ENCODE peak calls at places on chromosomes 6 and 20, in five cellular contexts. J is neural progenitor cell, O is HCT116, F is PC-3, P is SK-N-SH. W is an unnamed sample.
A peak's percentile ranks its signal among the peaks of the same experiment; 100 is the strongest.

GRCh38 chr6:167799033-167799933 is 27.4 kb upstream of the AFDN start:
- DNase-seq in J (no peak), O (no peak), F (no peak), P (peak; percentile 85), W (no peak)

GRCh38 chr6:149170564-149171452 is 146.7 kb upstream of the TAB2 start:
- DNase-seq in J (no peak), O (no peak), F (no peak), P (peak; percentile 47), W (no peak)

GRCh38 chr6:16654703-16655102 is 106.6 kb downstream of the ATXN1 start:
- DNase-seq in J (no peak), O (no peak), F (no peak), P (no peak), W (peak; percentile 31)

GRCh38 chr20:51023617-51024155 is 779 bp upstream of the KCNG1 start:
- DNase-seq in J (no peak), O (no peak), F (no peak), P (no peak), W (no peak)

GRCh38 chr6:157800420-157801237 is 22.4 kb upstream of the SNX9 start:
- DNase-seq in J (no peak), O (no peak), F (peak; percentile 57), P (no peak), W (peak; percentile 24)

GRCh38 chr6:71220466-71220865 is 68.1 kb upstream of the OGFRL1 start:
- DNase-seq in J (no peak), O (no peak), F (no peak), P (no peak), W (no peak)

GRCh38 chr6:110590821-110591351 is 114.5 kb upstream of the SLC22A16 start:
- DNase-seq in J (no peak), O (no peak), F (no peak), P (no peak), W (no peak)

GRCh38 chr6:170272341-170273065 is 18.4 kb downstream of the DLL1 start:
- DNase-seq in J (no peak), O (no peak), F (no peak), P (no peak), W (no peak)

GRCh38 chr6:117440558-117441525 is 15.1 kb upstream of the ROS1 start:
- DNase-seq in J (no peak), O (no peak), F (peak; percentile 89), P (no peak), W (no peak)

GRCh38 chr6:158939255-158940170 is 60.5 kb downstream of the RSPH3 start:
- DNase-seq in J (peak; percentile 21), O (no peak), F (no peak), P (no peak), W (no peak)
- TF ChIP-seq EZH2phosphoT487 in J (no peak), O (no peak), F (no peak), P (no peak), W (no peak)

GRCh38 chr6:8494730-8495129 is 59.4 kb upstream of the SLC35B3 start:
- DNase-seq in J (no peak), O (no peak), F (no peak), P (no peak), W (peak; percentile 89)

GRCh38 chr6:8499540-8499939 is 64.2 kb upstream of the SLC35B3 start:
- DNase-seq in J (peak; percentile 34), O (peak; percentile 13), F (peak; percentile 51), P (peak; percentile 2), W (no peak)
- TF ChIP-seq CTCF in J (peak; percentile 76), O (peak; percentile 33), F (peak; percentile 70), P (peak; percentile 31), W (peak; percentile 47)

GRCh38 chr6:161232467-161232866 is 41.4 kb downstream of the AGPAT4 start:
- DNase-seq in J (no peak), O (no peak), F (no peak), P (no peak), W (no peak)

GRCh38 chr6:161233986-161234620 is 39.8 kb downstream of the AGPAT4 start:
- DNase-seq in J (no peak), O (peak; percentile 13), F (peak; percentile 75), P (peak; percentile 32), W (no peak)

GRCh38 chr6:161238076-161238869 is 35.6 kb downstream of the AGPAT4 start:
- DNase-seq in J (no peak), O (no peak), F (no peak), P (no peak), W (no peak)

GRCh38 chr6:161237176-161237575 is 36.7 kb downstream of the AGPAT4 start:
- DNase-seq in J (no peak), O (no peak), F (no peak), P (no peak), W (no peak)

DNA sequence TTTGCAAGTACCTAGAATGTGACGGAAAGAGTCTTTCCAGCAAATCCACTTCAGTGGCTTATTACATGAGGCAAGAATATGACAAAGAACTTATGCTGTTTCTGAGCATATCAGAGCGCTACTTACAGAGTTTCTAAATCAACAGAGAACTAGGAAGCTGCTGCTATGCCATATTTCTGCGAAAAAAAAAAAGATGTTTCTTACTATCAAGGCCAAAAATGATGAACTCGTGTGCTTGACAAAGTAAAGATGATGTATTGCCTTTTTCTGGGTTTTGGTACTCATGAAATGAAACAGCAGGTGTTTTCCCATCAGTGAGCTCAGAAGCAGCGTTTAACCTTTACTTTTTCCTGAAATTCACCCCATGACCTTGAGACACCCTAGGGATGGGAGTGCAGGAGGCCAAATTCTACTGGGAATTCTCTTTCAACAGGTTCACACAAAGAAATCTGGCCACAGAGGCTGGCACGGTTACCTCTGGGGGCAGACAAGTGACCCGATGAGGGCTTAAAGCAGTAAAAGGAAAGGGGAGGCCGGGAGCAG is 37.7 kb downstream of the AGPAT4 start:
- DNase-seq in J (no peak), O (no peak), F (no peak), P (no peak), W (no peak)
- H3K9ac ChIP-seq in J (no peak overlapping the region), O (no peak overlapping the region), F (no peak overlapping the region), P (no peak overlapping the region), W (no peak overlapping the region)

GRCh38 chr6:15434823-15435380 is 189.0 kb downstream of the JARID2 start:
- DNase-seq in J (no peak), O (no peak), F (no peak), P (no peak), W (peak; percentile 73)
- TF ChIP-seq EZH2phosphoT487 in J (no peak), O (no peak), F (no peak), P (no peak), W (no peak)